ENCODE peak calls at places on chromosomes 1 and 21, in seven cellular contexts. D, A, O, Q, M, R and U are unnamed samples.

GRCh38 chr1:19858894-19859293 is 23.3 kb upstream of the OTUD3 start:
- DNase-seq in A (no peak), Q (no peak), D (no peak), M (no peak), O (no peak), R (no peak), U (no peak)

GRCh38 chr1:247638781-247639180 is 33.4 kb downstream of the OR2G3 start:
- DNase-seq in O (no peak), R (no peak), A (no peak), D (no peak), M (no peak), Q (no peak), U (no peak)

GRCh38 chr1:188669715-188670114 is 1807.9 kb downstream of the BRINP3 start:
- DNase-seq in M (peak; percentile 4), R (no peak), Q (no peak), O (peak; percentile 34), D (no peak), A (no peak), U (no peak)

GRCh38 chr1:20680269-20680668 is 19.1 kb upstream of the DDOST start:
- DNase-seq in R (no peak), D (no peak), M (no peak), Q (no peak), O (no peak), A (no peak), U (no peak)

GRCh38 chr1:84883286-84883685 is 9.7 kb downstream of the LPAR3 start:
- DNase-seq in A (no peak), D (peak; percentile 13), Q (no peak), R (no peak), O (peak; percentile 19), M (no peak), U (no peak)

GRCh38 chr1:63908016-63908415 is 134.2 kb downstream of the ROR1 start:
- DNase-seq in R (no peak), M (no peak), Q (no peak), O (no peak), D (no peak), A (no peak), U (no peak)

GRCh38 chr1:87044424-87044823 is 130.0 kb downstream of the HS2ST1 start:
- DNase-seq in A (no peak), D (no peak), R (no peak), M (no peak), Q (no peak), O (no peak), U (no peak)

GRCh38 chr21:37166733-37167132 is 93.7 kb downstream of the TTC3 start:
- DNase-seq in Q (no peak), M (no peak), D (peak; percentile 32), R (no peak), A (no peak), O (no peak), U (peak; percentile 3)

GRCh38 chr1:114694540-114695310 is 621 bp downstream of the AMPD1 start:
- DNase-seq in O (no peak), D (no peak), R (no peak), A (no peak), Q (no peak), M (no peak), U (no peak)

GRCh38 chr1:198212675-198213074 is 55.9 kb downstream of the NEK7 start:
- DNase-seq in O (peak; percentile 44), D (peak; percentile 81), R (no peak), Q (no peak), A (no peak), M (no peak), U (no peak)

GRCh38 chr1:228085287-228085926 is 2.9 kb downstream of the ARF1 start:
- DNase-seq in O (peak; percentile 39), Q (no peak), D (peak; percentile 90), A (no peak), M (no peak), R (no peak), U (no peak)

GRCh38 chr1:45230537-45230936 is 24.1 kb upstream of the ZSWIM5 start:
- DNase-seq in M (peak; percentile 38), D (no peak), A (no peak), R (no peak), O (no peak), Q (peak; percentile 13), U (no peak)

GRCh38 chr1:227885648-227886502 is 61.9 kb downstream of the WNT9A start:
- DNase-seq in Q (peak; percentile 48), D (peak; percentile 55), R (no peak), M (peak; percentile 63), O (peak; percentile 61), A (no peak), U (peak; percentile 28)

GRCh38 chr1:110786802-110787327 is 86.1 kb upstream of the CD53 start:
- DNase-seq in Q (no peak), R (no peak), O (no peak), A (no peak), D (no peak), M (no peak), U (no peak)

GRCh38 chr1:94698341-94698740 is 121.8 kb upstream of the SLC44A3 start:
- DNase-seq in M (no peak), A (no peak), D (peak; percentile 65), O (peak; percentile 44), R (peak; percentile 67), Q (no peak), U (no peak)

GRCh38 chr1:117710710-117711109 is 104.9 kb downstream of the TENT5C start:
- DNase-seq in A (no peak), M (no peak), R (no peak), O (no peak), Q (no peak), D (no peak), U (no peak)

GRCh38 chr1:88237026-88237425 is 447.0 kb upstream of the PKN2 start:
- DNase-seq in Q (no peak), R (no peak), M (no peak), O (peak; percentile 27), D (peak; percentile 2), A (no peak), U (no peak)